ENCODE peak calls at places on chromosomes 2 and 18, in six cellular contexts. Z is tibial artery; R is germinal center; Q is stimulated activated CD4-positive, alpha-beta T cell treated with anti-CD3 and anti-CD28 coated beads, TNF-alpha, amount 100 ng/mL, for 48 hours; X is A172; W is hypothalamus. M is an unnamed sample.
A peak's percentile ranks its signal among the peaks of the same experiment; 100 is the strongest.

GRCh38 chr2:231464576-231465540 is 574 bp upstream of the NCL start:
- DNase-seq in Z (peak; percentile 97), R (peak; percentile 99), Q (peak; percentile 98), X (no peak), W (peak; percentile 95), M (peak; percentile 98)

GRCh38 chr18:44066541-44066940 is 614.1 kb upstream of the SETBP1 start:
- DNase-seq in Z (no peak), R (no peak), Q (no peak), X (no peak), W (no peak), M (no peak)

GRCh38 chr2:6301426-6301825 is 564.3 kb downstream of the CMPK2 start:
- DNase-seq in Z (no peak), R (no peak), Q (no peak), X (no peak), W (no peak), M (no peak)

GRCh38 chr18:55861266-55861665 is 273.3 kb upstream of the TCF4 start:
- DNase-seq in Z (no peak), R (no peak), Q (no peak), X (no peak), W (peak; percentile 17), M (no peak)

GRCh38 chr18:43012951-43013350 is 102.5 kb downstream of the RIT2 start:
- DNase-seq in Z (no peak), R (no peak), Q (no peak), X (no peak), W (no peak), M (no peak)

GRCh38 chr2:75428060-75428459 is 132.7 kb downstream of the EVA1A start:
- DNase-seq in Z (no peak), R (no peak), Q (no peak), X (no peak), W (no peak), M (no peak)

GRCh38 chr2:11716689-11717321 is 29.6 kb upstream of the LPIN1 start:
- DNase-seq in Z (peak; percentile 36), R (peak; percentile 36), Q (no peak), X (no peak), W (no peak), M (no peak)

GRCh38 chr2:74441690-74442482 is at the start of gene RTKN:
- DNase-seq in Z (no peak), R (no peak), Q (no peak), X (no peak), W (no peak), M (peak; percentile 42)

GRCh38 chr2:222545821-222546540 is 109.9 kb downstream of the FARSB start:
- DNase-seq in Z (no peak), R (no peak), Q (no peak), X (no peak), W (no peak), M (no peak)

GRCh38 chr18:31250902-31251301 is 67.1 kb upstream of the DSG1 start:
- DNase-seq in Z (no peak), R (no peak), Q (no peak), X (no peak), W (no peak), M (no peak)

GRCh38 chr18:33440011-33440383 is 524 bp downstream of the CCDC178 start:
- DNase-seq in Z (peak; percentile 22), R (no peak), Q (no peak), X (no peak), W (peak; percentile 2), M (peak; percentile 8)